ENCODE peak calls at places on chromosomes 7 and 10, in eight cellular contexts. One of them, this sample, is unnamed.

GRCh38 chr10:113415246-113415645 is 137.6 kb upstream of the HABP2 start:
- DNase-seq in HTR-8/SVneo: no peak
- DNase-seq in CD8-positive, alpha-beta T cell: no peak
- DNase-seq in naive thymus-derived CD8-positive, alpha-beta T cell: no peak
- DNase-seq in psoas muscle: no peak
- DNase-seq in NCI-H460: no peak
- DNase-seq in hypothalamus: no peak
- DNase-seq in upper lobe of right lung: no peak
- DNase-seq in this sample: no peak

GRCh38 chr7:131249003-131249402 is 78.7 kb upstream of the MKLN1 start:
- DNase-seq in naive thymus-derived CD8-positive, alpha-beta T cell: no peak
- DNase-seq in hypothalamus: peak; percentile 45
- DNase-seq in CD8-positive, alpha-beta T cell: no peak
- DNase-seq in upper lobe of right lung: peak; percentile 70
- DNase-seq in psoas muscle: peak; percentile 91
- DNase-seq in HTR-8/SVneo: peak; percentile 83
- DNase-seq in NCI-H460: peak; percentile 45
- DNase-seq in this sample: no peak

GRCh38 chr10:73875139-73875475 is 752 bp upstream of the CAMK2G start:
- DNase-seq in CD8-positive, alpha-beta T cell: peak; percentile 27
- DNase-seq in hypothalamus: no peak
- DNase-seq in upper lobe of right lung: no peak
- DNase-seq in naive thymus-derived CD8-positive, alpha-beta T cell: peak; percentile 68
- DNase-seq in HTR-8/SVneo: no peak
- DNase-seq in NCI-H460: no peak
- DNase-seq in psoas muscle: no peak
- DNase-seq in this sample: peak; percentile 18

GRCh38 chr10:98074315-98074911 is 44.0 kb upstream of the CRTAC1 start:
- DNase-seq in naive thymus-derived CD8-positive, alpha-beta T cell: no peak
- DNase-seq in CD8-positive, alpha-beta T cell: no peak
- DNase-seq in psoas muscle: no peak
- DNase-seq in NCI-H460: peak; percentile 9
- DNase-seq in upper lobe of right lung: no peak
- DNase-seq in hypothalamus: no peak
- DNase-seq in HTR-8/SVneo: peak; percentile 17
- DNase-seq in this sample: no peak

GRCh38 chr7:2269468-2270460 is 27.7 kb downstream of the NUDT1 start:
- DNase-seq in naive thymus-derived CD8-positive, alpha-beta T cell: no peak
- DNase-seq in NCI-H460: no peak
- DNase-seq in CD8-positive, alpha-beta T cell: no peak
- DNase-seq in HTR-8/SVneo: peak; percentile 63
- DNase-seq in upper lobe of right lung: no peak
- DNase-seq in hypothalamus: no peak
- DNase-seq in psoas muscle: no peak
- DNase-seq in this sample: no peak

GRCh38 chr7:106566174-106566573 is 94.8 kb downstream of the CCDC71L start:
- DNase-seq in HTR-8/SVneo: no peak
- DNase-seq in hypothalamus: no peak
- DNase-seq in upper lobe of right lung: no peak
- DNase-seq in naive thymus-derived CD8-positive, alpha-beta T cell: no peak
- DNase-seq in NCI-H460: no peak
- DNase-seq in psoas muscle: no peak
- DNase-seq in CD8-positive, alpha-beta T cell: no peak
- DNase-seq in this sample: no peak

GRCh38 chr7:121297843-121298242 is 31.0 kb upstream of the WNT16 start:
- DNase-seq in hypothalamus: no peak
- DNase-seq in NCI-H460: no peak
- DNase-seq in CD8-positive, alpha-beta T cell: no peak
- DNase-seq in naive thymus-derived CD8-positive, alpha-beta T cell: no peak
- DNase-seq in psoas muscle: no peak
- DNase-seq in HTR-8/SVneo: no peak
- DNase-seq in upper lobe of right lung: no peak
- DNase-seq in this sample: no peak

GRCh38 chr10:104321716-104322415 is 16.4 kb downstream of the ITPRIP start:
- DNase-seq in CD8-positive, alpha-beta T cell: no peak
- DNase-seq in psoas muscle: no peak
- DNase-seq in HTR-8/SVneo: no peak
- DNase-seq in naive thymus-derived CD8-positive, alpha-beta T cell: no peak
- DNase-seq in hypothalamus: no peak
- DNase-seq in upper lobe of right lung: no peak
- DNase-seq in NCI-H460: no peak
- DNase-seq in this sample: no peak

GRCh38 chr7:150755473-150756099 is 18.4 kb downstream of the GIMAP5 start:
- DNase-seq in hypothalamus: no peak
- DNase-seq in HTR-8/SVneo: no peak
- DNase-seq in upper lobe of right lung: no peak
- DNase-seq in NCI-H460: no peak
- DNase-seq in naive thymus-derived CD8-positive, alpha-beta T cell: peak; percentile 92
- DNase-seq in psoas muscle: no peak
- DNase-seq in CD8-positive, alpha-beta T cell: peak; percentile 75
- DNase-seq in this sample: peak; percentile 71

GRCh38 chr10:43375401-43376020 is 4.1 kb downstream of the FXYD4 start:
- DNase-seq in psoas muscle: no peak
- DNase-seq in CD8-positive, alpha-beta T cell: no peak
- DNase-seq in naive thymus-derived CD8-positive, alpha-beta T cell: no peak
- DNase-seq in upper lobe of right lung: peak; percentile 72
- DNase-seq in hypothalamus: no peak
- DNase-seq in HTR-8/SVneo: no peak
- DNase-seq in NCI-H460: no peak
- DNase-seq in this sample: no peak

GRCh38 chr10:57785546-57785945 is 482.1 kb downstream of the IPMK start:
- DNase-seq in NCI-H460: no peak
- DNase-seq in HTR-8/SVneo: no peak
- DNase-seq in upper lobe of right lung: no peak
- DNase-seq in CD8-positive, alpha-beta T cell: no peak
- DNase-seq in psoas muscle: no peak
- DNase-seq in naive thymus-derived CD8-positive, alpha-beta T cell: no peak
- DNase-seq in hypothalamus: no peak
- DNase-seq in this sample: no peak

GRCh38 chr7:159015081-159015893 is 129.4 kb downstream of the VIPR2 start:
- DNase-seq in HTR-8/SVneo: peak; percentile 82
- DNase-seq in CD8-positive, alpha-beta T cell: no peak
- DNase-seq in upper lobe of right lung: peak; percentile 76
- DNase-seq in psoas muscle: peak; percentile 88
- DNase-seq in hypothalamus: no peak
- DNase-seq in naive thymus-derived CD8-positive, alpha-beta T cell: no peak
- DNase-seq in NCI-H460: peak; percentile 88
- DNase-seq in this sample: no peak

GRCh38 chr10:11397077-11397476 is 214.4 kb downstream of the USP6NL start:
- DNase-seq in CD8-positive, alpha-beta T cell: no peak
- DNase-seq in naive thymus-derived CD8-positive, alpha-beta T cell: no peak
- DNase-seq in hypothalamus: no peak
- DNase-seq in NCI-H460: no peak
- DNase-seq in HTR-8/SVneo: no peak
- DNase-seq in upper lobe of right lung: no peak
- DNase-seq in psoas muscle: no peak
- DNase-seq in this sample: no peak

GRCh38 chr10:33460461-33461294 is 126.2 kb upstream of the NRP1 start:
- DNase-seq in naive thymus-derived CD8-positive, alpha-beta T cell: no peak
- DNase-seq in NCI-H460: no peak
- DNase-seq in CD8-positive, alpha-beta T cell: no peak
- DNase-seq in psoas muscle: peak; percentile 70
- DNase-seq in HTR-8/SVneo: no peak
- DNase-seq in hypothalamus: no peak
- DNase-seq in upper lobe of right lung: no peak
- DNase-seq in this sample: no peak

GRCh38 chr10:100621360-100622205 is 85.8 kb downstream of the HIF1AN start:
- DNase-seq in naive thymus-derived CD8-positive, alpha-beta T cell: peak; percentile 83
- DNase-seq in CD8-positive, alpha-beta T cell: peak; percentile 34
- DNase-seq in upper lobe of right lung: peak; percentile 30
- DNase-seq in NCI-H460: no peak
- DNase-seq in psoas muscle: no peak
- DNase-seq in HTR-8/SVneo: no peak
- DNase-seq in hypothalamus: no peak
- DNase-seq in this sample: peak; percentile 42

GRCh38 chr10:16967866-16968721 is 150.9 kb upstream of the RSU1 start:
- DNase-seq in CD8-positive, alpha-beta T cell: no peak
- DNase-seq in upper lobe of right lung: no peak
- DNase-seq in hypothalamus: no peak
- DNase-seq in HTR-8/SVneo: peak; percentile 64
- DNase-seq in NCI-H460: peak; percentile 9
- DNase-seq in psoas muscle: no peak
- DNase-seq in naive thymus-derived CD8-positive, alpha-beta T cell: no peak
- DNase-seq in this sample: no peak

GRCh38 chr10:71312220-71312619 is 6.8 kb upstream of the SLC29A3 start:
- DNase-seq in HTR-8/SVneo: no peak
- DNase-seq in NCI-H460: no peak
- DNase-seq in upper lobe of right lung: no peak
- DNase-seq in hypothalamus: no peak
- DNase-seq in CD8-positive, alpha-beta T cell: no peak
- DNase-seq in psoas muscle: no peak
- DNase-seq in naive thymus-derived CD8-positive, alpha-beta T cell: no peak
- DNase-seq in this sample: no peak

GRCh38 chr7:158351481-158351880 is 236.1 kb downstream of the PTPRN2 start:
- DNase-seq in hypothalamus: no peak
- DNase-seq in upper lobe of right lung: no peak
- DNase-seq in NCI-H460: no peak
- DNase-seq in naive thymus-derived CD8-positive, alpha-beta T cell: peak; percentile 8
- DNase-seq in CD8-positive, alpha-beta T cell: no peak
- DNase-seq in psoas muscle: no peak
- DNase-seq in HTR-8/SVneo: no peak
- DNase-seq in this sample: no peak

GRCh38 chr10:13670311-13670710 is 83.5 kb downstream of the PRPF18 start:
- DNase-seq in CD8-positive, alpha-beta T cell: no peak
- DNase-seq in hypothalamus: no peak
- DNase-seq in HTR-8/SVneo: no peak
- DNase-seq in naive thymus-derived CD8-positive, alpha-beta T cell: no peak
- DNase-seq in NCI-H460: no peak
- DNase-seq in psoas muscle: no peak
- DNase-seq in upper lobe of right lung: no peak
- DNase-seq in this sample: no peak

GRCh38 chr7:134513169-134513752 is 14.1 kb upstream of the AKR1B10 start:
- DNase-seq in hypothalamus: no peak
- DNase-seq in HTR-8/SVneo: peak; percentile 41
- DNase-seq in NCI-H460: peak; percentile 59
- DNase-seq in upper lobe of right lung: no peak
- DNase-seq in psoas muscle: no peak
- DNase-seq in naive thymus-derived CD8-positive, alpha-beta T cell: no peak
- DNase-seq in CD8-positive, alpha-beta T cell: peak; percentile 15
- DNase-seq in this sample: no peak

GRCh38 chr10:99234067-99234738 is 1.4 kb downstream of the HPSE2 start:
- DNase-seq in upper lobe of right lung: peak; percentile 88
- DNase-seq in hypothalamus: peak; percentile 29
- DNase-seq in NCI-H460: no peak
- DNase-seq in psoas muscle: peak; percentile 69
- DNase-seq in naive thymus-derived CD8-positive, alpha-beta T cell: no peak
- DNase-seq in HTR-8/SVneo: no peak
- DNase-seq in CD8-positive, alpha-beta T cell: peak; percentile 19
- DNase-seq in this sample: no peak

GRCh38 chr7:12583181-12583580 is 12.7 kb downstream of the SCIN start:
- DNase-seq in CD8-positive, alpha-beta T cell: no peak
- DNase-seq in HTR-8/SVneo: no peak
- DNase-seq in NCI-H460: no peak
- DNase-seq in psoas muscle: no peak
- DNase-seq in hypothalamus: no peak
- DNase-seq in upper lobe of right lung: no peak
- DNase-seq in naive thymus-derived CD8-positive, alpha-beta T cell: no peak
- DNase-seq in this sample: no peak

GRCh38 chr7:37367010-37367409 is 81.7 kb downstream of the ELMO1 start:
- DNase-seq in NCI-H460: no peak
- DNase-seq in CD8-positive, alpha-beta T cell: no peak
- DNase-seq in naive thymus-derived CD8-positive, alpha-beta T cell: no peak
- DNase-seq in HTR-8/SVneo: no peak
- DNase-seq in hypothalamus: no peak
- DNase-seq in psoas muscle: no peak
- DNase-seq in upper lobe of right lung: no peak
- DNase-seq in this sample: no peak

GRCh38 chr7:33854178-33854577 is 51.2 kb upstream of the BMPER start:
- DNase-seq in psoas muscle: no peak
- DNase-seq in naive thymus-derived CD8-positive, alpha-beta T cell: no peak
- DNase-seq in upper lobe of right lung: no peak
- DNase-seq in hypothalamus: no peak
- DNase-seq in NCI-H460: no peak
- DNase-seq in CD8-positive, alpha-beta T cell: no peak
- DNase-seq in HTR-8/SVneo: peak; percentile 6
- DNase-seq in this sample: no peak

GRCh38 chr10:132546567-132547420 is 9.2 kb downstream of the INPP5A start:
- DNase-seq in naive thymus-derived CD8-positive, alpha-beta T cell: no peak
- DNase-seq in psoas muscle: peak; percentile 45
- DNase-seq in CD8-positive, alpha-beta T cell: no peak
- DNase-seq in HTR-8/SVneo: no peak
- DNase-seq in hypothalamus: no peak
- DNase-seq in upper lobe of right lung: peak; percentile 65
- DNase-seq in NCI-H460: no peak
- DNase-seq in this sample: no peak

GRCh38 chr10:70776455-70777005 is 8.6 kb downstream of the TBATA start:
- DNase-seq in upper lobe of right lung: no peak
- DNase-seq in HTR-8/SVneo: no peak
- DNase-seq in psoas muscle: no peak
- DNase-seq in hypothalamus: no peak
- DNase-seq in NCI-H460: no peak
- DNase-seq in CD8-positive, alpha-beta T cell: no peak
- DNase-seq in naive thymus-derived CD8-positive, alpha-beta T cell: no peak
- DNase-seq in this sample: no peak

GRCh38 chr7:128076831-128077271 is 45.6 kb upstream of the LRRC4 start:
- DNase-seq in upper lobe of right lung: peak; percentile 72
- DNase-seq in CD8-positive, alpha-beta T cell: no peak
- DNase-seq in naive thymus-derived CD8-positive, alpha-beta T cell: no peak
- DNase-seq in hypothalamus: no peak
- DNase-seq in NCI-H460: no peak
- DNase-seq in HTR-8/SVneo: no peak
- DNase-seq in psoas muscle: peak; percentile 64
- DNase-seq in this sample: no peak

GRCh38 chr10:79487296-79488194 is 24.8 kb upstream of the EIF5AL1 start:
- DNase-seq in HTR-8/SVneo: peak; percentile 81
- DNase-seq in naive thymus-derived CD8-positive, alpha-beta T cell: no peak
- DNase-seq in CD8-positive, alpha-beta T cell: peak; percentile 22
- DNase-seq in psoas muscle: peak; percentile 78
- DNase-seq in upper lobe of right lung: peak; percentile 71
- DNase-seq in hypothalamus: peak; percentile 15
- DNase-seq in NCI-H460: peak; percentile 38
- DNase-seq in this sample: no peak

GRCh38 chr10:23341004-23341403 is 3.6 kb downstream of the C10orf67 start:
- DNase-seq in psoas muscle: no peak
- DNase-seq in naive thymus-derived CD8-positive, alpha-beta T cell: no peak
- DNase-seq in HTR-8/SVneo: no peak
- DNase-seq in NCI-H460: no peak
- DNase-seq in hypothalamus: no peak
- DNase-seq in CD8-positive, alpha-beta T cell: no peak
- DNase-seq in upper lobe of right lung: no peak
- DNase-seq in this sample: no peak

GRCh38 chr7:138538518-138538917 is 78.5 kb downstream of the TRIM24 start:
- DNase-seq in NCI-H460: no peak
- DNase-seq in naive thymus-derived CD8-positive, alpha-beta T cell: no peak
- DNase-seq in upper lobe of right lung: no peak
- DNase-seq in psoas muscle: no peak
- DNase-seq in CD8-positive, alpha-beta T cell: no peak
- DNase-seq in hypothalamus: no peak
- DNase-seq in HTR-8/SVneo: no peak
- DNase-seq in this sample: no peak

GRCh38 chr10:69372126-69372980 is 44.4 kb downstream of the TACR2 start:
- DNase-seq in HTR-8/SVneo: no peak
- DNase-seq in CD8-positive, alpha-beta T cell: no peak
- DNase-seq in NCI-H460: no peak
- DNase-seq in psoas muscle: no peak
- DNase-seq in hypothalamus: no peak
- DNase-seq in naive thymus-derived CD8-positive, alpha-beta T cell: no peak
- DNase-seq in upper lobe of right lung: no peak
- DNase-seq in this sample: no peak

GRCh38 chr10:21978191-21978862 is 25.2 kb downstream of the DNAJC1 start:
- DNase-seq in HTR-8/SVneo: no peak
- DNase-seq in NCI-H460: no peak
- DNase-seq in naive thymus-derived CD8-positive, alpha-beta T cell: no peak
- DNase-seq in psoas muscle: no peak
- DNase-seq in CD8-positive, alpha-beta T cell: no peak
- DNase-seq in upper lobe of right lung: no peak
- DNase-seq in hypothalamus: no peak
- DNase-seq in this sample: no peak